ENCODE peak calls at places on chromosomes 1 and 21, in nine cellular contexts. S, Y, W, G, B, M, Q, H and V are unnamed samples.

GRCh38 chr1:114122891-114123621 is 30.6 kb downstream of the SYT6 start:
- DNase-seq in S (no peak), Y (no peak), W (peak), G (no peak), B (no peak), M (no peak), Q (no peak), H (no peak), V (no peak)

GRCh38 chr1:203275656-203276272 is 29.6 kb upstream of the BTG2 start:
- DNase-seq in S (peak), Y (no peak), W (no peak), G (peak), B (no peak), M (no peak), Q (no peak), H (no peak), V (no peak)

GRCh38 chr1:193457676-193458075 is 271.3 kb upstream of the B3GALT2 start:
- DNase-seq in S (no peak), Y (no peak), W (no peak), G (no peak), B (no peak), M (no peak), Q (no peak), H (no peak), V (no peak)

GRCh38 chr1:93648656-93649055 is 33.0 kb downstream of the BCAR3 start:
- DNase-seq in S (peak), Y (no peak), W (no peak), G (no peak), B (no peak), M (no peak), Q (no peak), H (no peak), V (no peak)

GRCh38 chr1:109769335-109770078 is 5.8 kb upstream of the EPS8L3 start:
- DNase-seq in S (no peak), Y (no peak), W (peak), G (no peak), B (peak), M (no peak), Q (no peak), H (no peak), V (peak)

GRCh38 chr1:219771039-219771438 is 157.3 kb downstream of the SLC30A10 start:
- DNase-seq in S (no peak), Y (no peak), W (peak), G (no peak), B (no peak), M (no peak), Q (peak), H (no peak), V (no peak)

GRCh38 chr21:25735221-25735894 is 586 bp downstream of the GABPA start:
- DNase-seq in S (peak), Y (peak), W (peak), G (peak), B (peak), M (peak), Q (peak), H (peak), V (peak)

GRCh38 chr1:109925159-109925990 is 14.7 kb downstream of the CSF1 start:
- DNase-seq in S (peak), Y (no peak), W (no peak), G (no peak), B (no peak), M (no peak), Q (no peak), H (no peak), V (no peak)

GRCh38 chr1:28926629-28927441 is 12.5 kb downstream of the EPB41 start:
- DNase-seq in S (no peak), Y (peak), W (no peak), G (peak), B (no peak), M (peak), Q (no peak), H (peak), V (no peak)

GRCh38 chr1:203137324-203137723 is 9.8 kb downstream of the ADORA1 start:
- DNase-seq in S (no peak), Y (no peak), W (no peak), G (no peak), B (no peak), M (no peak), Q (no peak), H (no peak), V (no peak)

GRCh38 chr1:90850925-90851710 is 134.0 kb upstream of the BARHL2 start:
- DNase-seq in S (peak), Y (peak), W (peak), G (peak), B (peak), M (peak), Q (peak), H (peak), V (peak)

GRCh38 chr1:90854559-90854958 is 137.5 kb upstream of the BARHL2 start:
- DNase-seq in S (no peak), Y (no peak), W (no peak), G (no peak), B (no peak), M (no peak), Q (no peak), H (no peak), V (no peak)

GRCh38 chr1:90850181-90850924 is 133.3 kb upstream of the BARHL2 start:
- DNase-seq in S (peak), Y (no peak), W (peak), G (no peak), B (no peak), M (no peak), Q (no peak), H (no peak), V (no peak)

GRCh38 chr1:90856608-90857007 is 139.5 kb upstream of the BARHL2 start:
- DNase-seq in S (no peak), Y (no peak), W (no peak), G (no peak), B (no peak), M (no peak), Q (no peak), H (no peak), V (no peak)

DNA sequence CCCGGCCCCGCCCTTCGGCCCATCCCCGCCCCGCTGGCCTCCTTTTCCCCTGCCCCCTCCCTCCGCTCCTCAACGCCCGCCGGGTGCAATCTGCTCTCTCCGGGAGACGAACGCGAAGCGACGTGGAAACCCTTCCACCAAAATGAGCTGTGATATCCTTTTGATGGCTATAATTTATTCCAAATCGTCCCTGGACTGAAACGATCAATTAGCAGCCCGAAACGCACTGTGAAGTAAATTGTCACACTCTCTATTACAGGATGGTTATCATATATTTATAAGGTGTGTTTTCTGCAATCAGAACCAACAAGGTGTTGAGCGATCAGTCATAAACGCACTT is 134.6 kb upstream of the BARHL2 start:
- DNase-seq in S (no peak), Y (no peak), W (no peak), G (no peak), B (no peak), M (no peak), Q (no peak), H (no peak), V (no peak)
- TF ChIP-seq CTCF in S (no peak), Y (no peak), W (no peak), G (no peak), B (no peak), M (no peak), Q (no peak), H (no peak), V (no peak)

GRCh38 chr1:64861611-64862010 is 104.7 kb downstream of the JAK1 start:
- DNase-seq in S (no peak), Y (no peak), W (peak), G (peak), B (no peak), M (peak), Q (no peak), H (peak), V (peak)
- TF ChIP-seq CTCF in S (no peak), Y (peak), W (peak), G (peak), B (peak), M (no peak), Q (peak), H (peak), V (peak)

DNA sequence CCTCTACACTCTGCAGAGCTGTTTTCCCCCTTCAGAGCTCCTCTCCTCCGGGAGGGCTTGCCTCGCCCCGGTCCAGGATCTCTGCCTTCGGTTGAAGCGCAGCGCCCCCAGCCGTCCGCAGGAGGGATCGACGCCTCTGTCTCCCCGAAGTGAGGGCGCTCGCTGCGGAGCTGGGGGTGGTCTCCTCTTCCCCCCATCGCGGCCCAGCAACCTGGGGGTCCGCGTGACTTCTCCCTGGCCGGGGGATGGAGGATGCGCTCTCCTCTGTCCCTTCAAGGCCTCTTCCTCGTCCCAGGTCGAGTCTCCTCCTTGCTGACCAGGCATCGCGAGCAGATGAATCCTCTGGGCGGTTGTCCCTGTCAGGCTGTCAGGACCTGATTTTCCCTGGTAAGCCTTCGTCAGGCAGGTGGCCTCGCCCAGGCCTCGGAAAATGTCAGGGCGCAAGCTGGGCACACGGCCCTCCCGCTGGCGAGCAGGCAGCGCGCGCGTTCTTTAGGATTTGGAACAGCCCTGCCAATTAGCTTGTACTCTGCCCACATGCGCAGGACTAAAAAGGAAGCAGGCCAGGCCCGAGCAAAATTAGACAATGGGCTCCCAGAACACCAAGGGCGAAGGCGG is 90.5 kb downstream of the EDEM3 start:
- DNase-seq in S (peak), Y (peak), W (peak), G (no peak), B (peak), M (no peak), Q (peak), H (peak), V (peak)
- TF ChIP-seq CTCF in S (no peak), Y (peak), W (peak), G (no peak), B (peak), M (no peak), Q (peak), H (peak), V (no peak)

DNA sequence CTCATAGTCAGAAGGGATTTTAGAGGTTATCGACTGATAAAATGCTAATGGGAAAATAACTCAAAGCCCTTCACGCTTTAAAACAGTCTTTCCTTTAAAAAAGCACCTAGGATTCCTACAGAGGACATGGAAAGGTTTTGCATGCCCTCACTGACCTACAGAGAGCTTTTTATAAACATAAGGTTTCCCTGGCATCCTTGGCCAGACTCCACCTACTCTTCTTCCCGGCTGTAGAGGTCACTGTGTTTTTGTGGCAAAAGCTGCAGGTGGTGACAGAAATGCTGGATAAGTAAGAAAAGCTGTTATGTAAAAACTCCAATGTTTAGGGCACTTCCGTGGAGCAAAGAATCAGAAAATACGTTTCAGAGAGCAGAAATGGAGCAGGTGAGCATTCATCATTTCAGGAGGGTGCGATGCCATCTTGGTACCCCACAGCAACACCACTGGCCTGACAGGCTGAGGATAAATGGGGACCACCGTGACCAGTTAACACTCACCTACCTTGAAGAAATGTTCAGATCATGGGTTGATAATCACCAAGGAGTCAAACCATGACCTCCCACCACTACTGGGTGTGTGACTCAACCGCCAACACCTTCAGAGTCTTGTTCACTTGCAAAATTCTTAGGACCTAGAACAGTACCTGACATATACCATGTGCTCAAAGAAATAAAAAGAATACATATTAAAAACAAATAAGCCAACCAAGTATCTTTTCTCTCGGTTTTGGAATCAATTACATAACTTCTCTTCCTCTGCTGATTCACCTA is 46.6 kb downstream of the SSBP3 start:
- DNase-seq in S (no peak), Y (no peak), W (no peak), G (no peak), B (no peak), M (no peak), Q (no peak), H (no peak), V (no peak)
- TF ChIP-seq CTCF in S (no peak), Y (no peak), W (no peak), G (peak), B (no peak), M (no peak), Q (no peak), H (no peak), V (no peak)

GRCh38 chr1:7873801-7874795 is 21.2 kb upstream of the UTS2 start:
- DNase-seq in S (peak), Y (no peak), W (no peak), G (no peak), B (no peak), M (no peak), Q (no peak), H (no peak), V (no peak)

GRCh38 chr1:7878027-7878426 is 25.2 kb upstream of the UTS2 start:
- DNase-seq in S (no peak), Y (no peak), W (no peak), G (no peak), B (no peak), M (no peak), Q (no peak), H (no peak), V (no peak)

GRCh38 chr1:7884757-7885156 is 31.9 kb upstream of the UTS2 start:
- DNase-seq in S (peak), Y (no peak), W (no peak), G (no peak), B (no peak), M (no peak), Q (no peak), H (no peak), V (no peak)

GRCh38 chr1:7879228-7879627 is 26.4 kb upstream of the UTS2 start:
- DNase-seq in S (no peak), Y (no peak), W (no peak), G (no peak), B (no peak), M (no peak), Q (no peak), H (no peak), V (no peak)
- TF ChIP-seq CTCF in S (no peak), Y (no peak), W (no peak), G (no peak), B (no peak), M (no peak), Q (no peak), H (no peak), V (no peak)

GRCh38 chr1:168452329-168452728 is 91.5 kb downstream of the XCL2 start:
- DNase-seq in S (no peak), Y (no peak), W (peak), G (no peak), B (no peak), M (no peak), Q (no peak), H (no peak), V (no peak)
- TF ChIP-seq CTCF in S (no peak), Y (peak), W (peak), G (peak), B (no peak), M (no peak), Q (no peak), H (peak), V (no peak)

GRCh38 chr1:51088474-51088873 is 13.6 kb upstream of the C1orf185 start:
- DNase-seq in S (no peak), Y (peak), W (peak), G (no peak), B (no peak), M (no peak), Q (no peak), H (peak), V (no peak)
- TF ChIP-seq CTCF in S (no peak), Y (peak), W (peak), G (peak), B (no peak), M (no peak), Q (peak), H (peak), V (no peak)

GRCh38 chr1:227999056-227999930 is 7.5 kb upstream of the WNT3A start:
- DNase-seq in S (peak), Y (peak), W (peak), G (peak), B (peak), M (peak), Q (peak), H (peak), V (peak)
- TF ChIP-seq CTCF in S (no peak), Y (peak), W (peak), G (peak), B (peak), M (peak), Q (peak), H (peak), V (peak)

DNA sequence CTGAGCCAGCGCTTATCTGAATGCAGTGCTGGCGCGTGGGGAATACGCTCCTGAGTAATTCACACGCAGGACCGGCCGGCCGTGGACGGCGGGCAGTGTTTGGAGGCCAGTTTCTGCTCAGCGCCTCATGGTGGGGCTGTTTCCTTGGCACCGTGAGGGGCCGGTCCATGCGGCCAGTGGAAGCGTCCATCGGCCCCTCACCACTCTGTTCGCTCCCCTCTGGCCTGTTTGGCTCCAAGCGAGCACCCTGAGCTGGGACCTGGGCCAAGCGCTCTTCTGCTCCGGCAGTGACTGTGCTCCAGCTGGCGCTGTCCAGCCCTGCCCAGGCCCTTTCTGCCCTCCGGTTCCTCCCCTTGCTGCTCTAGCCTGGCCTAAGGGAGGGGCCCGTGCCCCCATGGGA is 16.3 kb upstream of the PLCH2 start:
- DNase-seq in S (no peak), Y (no peak), W (peak), G (no peak), B (peak), M (no peak), Q (no peak), H (no peak), V (peak)
- TF ChIP-seq CTCF in S (no peak), Y (no peak), W (peak), G (no peak), B (peak), M (no peak), Q (peak), H (no peak), V (peak)

GRCh38 chr1:236558069-236558468 is 34.3 kb downstream of the LGALS8 start:
- DNase-seq in S (no peak), Y (no peak), W (no peak), G (no peak), B (no peak), M (no peak), Q (no peak), H (no peak), V (no peak)

GRCh38 chr1:236561976-236562375 is 38.2 kb downstream of the LGALS8 start:
- DNase-seq in S (no peak), Y (no peak), W (no peak), G (no peak), B (no peak), M (no peak), Q (no peak), H (no peak), V (no peak)

GRCh38 chr1:236565530-236565929 is 38.8 kb downstream of the HEATR1 start:
- DNase-seq in S (no peak), Y (no peak), W (no peak), G (no peak), B (no peak), M (no peak), Q (no peak), H (no peak), V (no peak)

GRCh38 chr1:236556606-236557005 is 32.8 kb downstream of the LGALS8 start:
- DNase-seq in S (no peak), Y (no peak), W (no peak), G (no peak), B (no peak), M (no peak), Q (no peak), H (no peak), V (no peak)

GRCh38 chr1:236560213-236560771 is 36.5 kb downstream of the LGALS8 start:
- DNase-seq in S (no peak), Y (no peak), W (no peak), G (no peak), B (no peak), M (no peak), Q (no peak), H (no peak), V (no peak)
- TF ChIP-seq CTCF in S (no peak), Y (no peak), W (no peak), G (peak), B (no peak), M (no peak), Q (no peak), H (no peak), V (no peak)